ENCODE peak calls at places on chromosomes 7 and 10, in seven cellular contexts. V, K, E, W, R, I and Q are unnamed samples.

GRCh38 chr7:132072165-132072564 is 504.1 kb downstream of the PLXNA4 start:
- DNase-seq in V (no peak), K (no peak), E (no peak), W (no peak), R (no peak), I (no peak), Q (no peak)

GRCh38 chr10:64332551-64332950 is 811.4 kb downstream of the REEP3 start:
- DNase-seq in V (no peak), K (no peak), E (no peak), W (no peak), R (no peak), I (no peak), Q (no peak)

GRCh38 chr10:121134711-121135110 is 283.5 kb downstream of the WDR11 start:
- DNase-seq in V (no peak), K (no peak), E (no peak), W (no peak), R (no peak), I (no peak), Q (no peak)

GRCh38 chr10:4767033-4767814 is 58.8 kb upstream of the AKR1E2 start:
- DNase-seq in V (no peak), K (no peak), E (peak), W (peak), R (no peak), I (no peak), Q (no peak)

GRCh38 chr10:99630991-99631390 is 10.8 kb upstream of the SLC25A28 start:
- DNase-seq in V (no peak), K (no peak), E (no peak), W (no peak), R (no peak), I (no peak), Q (no peak)

GRCh38 chr10:117198088-117198487 is 799 bp downstream of the KCNK18 start:
- DNase-seq in V (no peak), K (no peak), E (no peak), W (no peak), R (no peak), I (no peak), Q (no peak)

GRCh38 chr10:97278491-97278989 is 13.9 kb downstream of the ARHGAP19 start:
- DNase-seq in V (no peak), K (no peak), E (peak), W (peak), R (no peak), I (no peak), Q (peak)

GRCh38 chr10:22097696-22098095 is 94.2 kb upstream of the DNAJC1 start:
- DNase-seq in V (no peak), K (no peak), E (no peak), W (no peak), R (no peak), I (no peak), Q (no peak)

GRCh38 chr10:29648983-29649268 is 14.2 kb upstream of the SVIL start:
- DNase-seq in V (no peak), K (no peak), E (no peak), W (no peak), R (no peak), I (no peak), Q (no peak)

GRCh38 chr7:94497874-94498670 is 11.5 kb upstream of the CASD1 start:
- DNase-seq in V (no peak), K (no peak), E (no peak), W (no peak), R (no peak), I (no peak), Q (no peak)

GRCh38 chr7:25753837-25754236 is 398.2 kb upstream of the NFE2L3 start:
- DNase-seq in V (no peak), K (no peak), E (no peak), W (peak), R (no peak), I (peak), Q (no peak)

GRCh38 chr7:156152380-156152779 is 340.1 kb upstream of the SHH start:
- DNase-seq in V (no peak), K (no peak), E (no peak), W (no peak), R (no peak), I (no peak), Q (no peak)

GRCh38 chr10:5538446-5538845 is 13.7 kb downstream of the CALML3 start:
- DNase-seq in V (no peak), K (no peak), E (no peak), W (peak), R (peak), I (no peak), Q (no peak)

GRCh38 chr7:137590071-137590470 is 246.5 kb upstream of the PTN start:
- DNase-seq in V (no peak), K (no peak), E (no peak), W (no peak), R (no peak), I (no peak), Q (no peak)

GRCh38 chr7:77239471-77239870 is 39.9 kb upstream of the FGL2 start:
- DNase-seq in V (no peak), K (no peak), E (no peak), W (no peak), R (no peak), I (no peak), Q (no peak)

GRCh38 chr10:44361080-44361479 is 23.8 kb downstream of the CXCL12 start:
- DNase-seq in V (no peak), K (no peak), E (no peak), W (peak), R (no peak), I (no peak), Q (no peak)

GRCh38 chr10:61160253-61160652 is 216.3 kb upstream of the RHOBTB1 start:
- DNase-seq in V (no peak), K (no peak), E (no peak), W (no peak), R (no peak), I (no peak), Q (no peak)

GRCh38 chr7:46725838-46726237 is 804.8 kb upstream of the IGFBP3 start:
- DNase-seq in V (no peak), K (no peak), E (no peak), W (peak), R (no peak), I (no peak), Q (no peak)

GRCh38 chr10:75108684-75109458 is 2.6 kb upstream of the SAMD8 start:
- DNase-seq in V (no peak), K (no peak), E (no peak), W (peak), R (no peak), I (peak), Q (no peak)

GRCh38 chr10:30553625-30554442 is 75.7 kb downstream of the LYZL2 start:
- DNase-seq in V (no peak), K (no peak), E (peak), W (peak), R (peak), I (no peak), Q (peak)

GRCh38 chr7:101333912-101334311 is 12.3 kb upstream of the IFT22 start:
- DNase-seq in V (no peak), K (no peak), E (no peak), W (no peak), R (no peak), I (no peak), Q (no peak)

GRCh38 chr10:133044502-133044901 is 43.2 kb upstream of the ADGRA1 start:
- DNase-seq in V (no peak), K (no peak), E (peak), W (no peak), R (no peak), I (no peak), Q (no peak)